ENCODE peak calls at places on chromosomes 16 and 17, in ten cellular contexts. N, A, B, F, V, X, T, Y, K and Q are unnamed samples. For H3K9me3, the result is how much of the 10 kb centered on the place peaks cover.

GRCh38 chr16:67927131-67927941 is 4.3 kb downstream of the CTRL start:
- DNase-seq in N (no peak), A (no peak), B (no peak), F (no peak), V (no peak), X (no peak), T (no peak), Y (no peak), K (no peak), Q (no peak)

GRCh38 chr16:10738231-10739077 is 5.2 kb upstream of the NUBP1 start:
- DNase-seq in N (peak), A (peak), B (no peak), F (peak), V (peak), X (peak), T (peak), Y (peak), K (peak), Q (peak)

GRCh38 chr16:84449156-84450140 is 55.0 kb downstream of the MEAK7 start:
- DNase-seq in N (no peak), A (no peak), B (peak), F (no peak), V (peak), X (no peak), T (no peak), Y (no peak), K (no peak), Q (no peak)

GRCh38 chr16:83136419-83136818 is 509.6 kb downstream of the CDH13 start:
- DNase-seq in N (no peak), A (no peak), B (no peak), F (no peak), V (no peak), X (no peak), T (no peak), Y (no peak), K (no peak), Q (no peak)

GRCh38 chr17:64538508-64539120 is 31.8 kb downstream of the CEP95 start:
- DNase-seq in N (no peak), A (no peak), B (no peak), F (no peak), V (no peak), X (no peak), T (no peak), Y (no peak), K (no peak), Q (no peak)

GRCh38 chr16:3145151-3145550 is 10.3 kb downstream of the ZNF213 start:
- DNase-seq in N (no peak), A (no peak), B (no peak), F (no peak), V (no peak), X (peak), T (no peak), Y (no peak), K (no peak), Q (no peak)

GRCh38 chr16:77782694-77783093 is 5.7 kb upstream of the VAT1L start:
- DNase-seq in N (peak), A (no peak), B (no peak), F (no peak), V (no peak), X (no peak), T (no peak), Y (no peak), K (peak), Q (no peak)

GRCh38 chr16:3938843-3939624 is 58.5 kb upstream of the CREBBP start:
- DNase-seq in N (peak), A (peak), B (peak), F (no peak), V (peak), X (peak), T (no peak), Y (no peak), K (no peak), Q (peak)

GRCh38 chr16:58426095-58426494 is 33.8 kb downstream of the GINS3 start:
- DNase-seq in N (no peak), A (no peak), B (no peak), F (no peak), V (peak), X (no peak), T (peak), Y (no peak), K (no peak), Q (no peak)

GRCh38 chr16:65698943-65699342 is 577.1 kb upstream of the CDH11 start:
- DNase-seq in N (peak), A (no peak), B (no peak), F (no peak), V (no peak), X (no peak), T (no peak), Y (no peak), K (no peak), Q (no peak)

GRCh38 chr16:1763521-1764511 is 7.5 kb downstream of the NME3 start:
- DNase-seq in N (peak), A (no peak), B (peak), F (no peak), V (no peak), X (no peak), T (no peak), Y (no peak), K (no peak), Q (no peak)

GRCh38 chr16:87392823-87393679 is 915 bp downstream of the MAP1LC3B start:
- DNase-seq in N (peak), A (no peak), B (peak), F (no peak), V (peak), X (peak), T (no peak), Y (peak), K (peak), Q (peak)

GRCh38 chr16:17205279-17206139 is 265.3 kb downstream of the XYLT1 start:
- DNase-seq in N (no peak), A (no peak), B (peak), F (no peak), V (no peak), X (no peak), T (no peak), Y (no peak), K (no peak), Q (no peak)

GRCh38 chr17:73028311-73028755 is 64.2 kb downstream of the SLC39A11 start:
- DNase-seq in N (peak), A (no peak), B (no peak), F (no peak), V (no peak), X (no peak), T (no peak), Y (no peak), K (no peak), Q (no peak)

GRCh38 chr17:65824901-65825300 is 263.5 kb upstream of the AXIN2 start:
- DNase-seq in N (no peak), A (no peak), B (no peak), F (no peak), V (no peak), X (no peak), T (no peak), Y (no peak), K (no peak), Q (no peak)

GRCh38 chr17:43583332-43583731 is 37.2 kb upstream of the ETV4 start:
- DNase-seq in N (no peak), A (no peak), B (no peak), F (no peak), V (no peak), X (no peak), T (no peak), Y (no peak), K (no peak), Q (no peak)

GRCh38 chr16:31458073-31458834 is 1.0 kb upstream of the ARMC5 start:
- DNase-seq in N (peak), A (peak), B (peak), F (no peak), V (peak), X (peak), T (peak), Y (peak), K (peak), Q (peak)

GRCh38 chr17:31269178-31269577 is 27.9 kb downstream of the OMG start:
- DNase-seq in N (no peak), A (no peak), B (no peak), F (no peak), V (no peak), X (no peak), T (no peak), Y (no peak), K (no peak), Q (no peak)

GRCh38 chr17:37829446-37830142 is 84.7 kb upstream of the HNF1B start:
- DNase-seq in N (no peak), A (no peak), B (peak), F (no peak), V (no peak), X (no peak), T (no peak), Y (no peak), K (no peak), Q (no peak)

GRCh38 chr17:37828313-37829124 is 83.7 kb upstream of the HNF1B start:
- DNase-seq in N (peak), A (no peak), B (peak), F (no peak), V (no peak), X (no peak), T (no peak), Y (no peak), K (no peak), Q (no peak)

GRCh38 chr17:37825851-37826250 is 81.0 kb upstream of the HNF1B start:
- DNase-seq in N (no peak), A (no peak), B (no peak), F (no peak), V (no peak), X (no peak), T (no peak), Y (no peak), K (no peak), Q (no peak)

GRCh38 chr17:37826497-37827115 is 81.7 kb upstream of the HNF1B start:
- DNase-seq in N (no peak), A (no peak), B (peak), F (no peak), V (no peak), X (no peak), T (peak), Y (no peak), K (no peak), Q (no peak)

DNA sequence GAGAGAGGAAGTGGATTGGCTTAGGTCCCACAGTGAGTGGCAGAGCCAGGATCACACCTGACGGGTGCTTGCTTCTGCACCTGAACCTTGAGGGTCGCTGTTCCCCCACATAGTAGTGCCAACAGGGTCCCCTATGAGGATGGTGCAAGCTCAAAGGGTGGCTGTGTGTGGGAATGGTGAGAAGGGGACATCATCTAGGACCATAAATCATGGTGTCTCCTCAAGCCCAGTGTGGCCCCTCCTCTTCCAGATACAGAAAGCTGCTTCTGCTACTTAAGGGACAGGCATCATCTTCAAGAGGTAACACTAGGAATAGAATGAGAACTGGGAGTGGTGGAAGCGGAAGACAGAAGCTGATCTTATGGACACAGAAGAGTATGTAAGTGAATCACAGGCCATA is 83.0 kb upstream of the HNF1B start:
- DNase-seq in N (no peak), A (no peak), B (peak), F (no peak), V (no peak), X (no peak), T (no peak), Y (no peak), K (no peak), Q (no peak)
- H3K4me3 ChIP-seq in N (no peak), A (no peak), B (no peak), F (no peak), V (no peak), X (no peak), T (no peak), Y (no peak), K (no peak), Q (no peak)

DNA sequence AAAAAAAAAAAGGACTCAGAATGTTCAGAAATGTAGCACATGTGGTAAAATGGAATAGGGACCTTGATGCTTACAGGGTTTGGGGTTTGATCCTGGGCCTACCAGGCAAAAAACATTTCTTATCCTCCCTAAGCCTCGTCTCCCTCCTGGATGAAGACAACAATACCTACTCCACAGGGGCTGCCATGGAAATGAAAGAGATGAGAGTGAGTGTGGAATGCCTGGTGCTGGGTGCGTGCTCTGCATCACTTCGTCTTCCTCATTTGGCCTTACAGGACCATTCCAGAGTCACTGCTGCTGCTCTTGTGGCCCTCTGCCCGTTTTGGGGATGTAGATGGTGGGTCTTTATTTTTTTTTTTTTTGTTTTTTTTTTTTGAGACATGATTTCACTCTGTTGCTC is 692.9 kb upstream of the EEF2KMT start:
- DNase-seq in N (no peak), A (no peak), B (peak), F (no peak), V (no peak), X (no peak), T (no peak), Y (no peak), K (no peak), Q (no peak)
- H3K9me3 ChIP-seq in N (under half), A (under half), B (under half), F (under half), V (under half), X (under half), T (under half), Y (under half), K (under half), Q (under half)

DNA sequence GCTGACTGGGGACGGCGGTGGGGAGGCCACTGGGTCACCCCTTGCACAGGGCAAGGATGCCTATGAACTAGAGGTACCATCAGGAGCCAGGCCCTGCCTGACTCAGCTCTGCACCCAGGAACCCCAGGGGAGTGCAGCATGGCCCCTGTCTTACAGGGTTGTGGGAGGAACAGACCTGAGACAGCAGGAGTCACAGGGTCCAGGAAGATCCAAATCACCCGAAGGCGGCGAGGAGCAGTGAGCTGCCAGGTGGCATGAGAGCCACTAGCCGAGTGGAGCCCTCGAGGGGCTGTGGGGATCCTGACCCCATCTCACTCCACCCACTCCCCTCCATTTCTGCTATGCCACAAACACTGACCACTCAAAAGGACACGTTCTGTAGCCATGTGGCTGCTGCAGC is 30.8 kb downstream of the PLD6 start:
- DNase-seq in N (no peak), A (no peak), B (no peak), F (no peak), V (no peak), X (no peak), T (peak), Y (no peak), K (no peak), Q (no peak)
- H3K4me3 ChIP-seq in N (no peak), A (no peak), B (no peak), F (no peak), V (no peak), X (no peak), T (no peak), Y (no peak), K (no peak), Q (no peak)

GRCh38 chr17:22514767-22515320 is 822.5 kb downstream of the KCNJ18 start:
- DNase-seq in N (no peak), A (no peak), B (no peak), F (no peak), V (no peak), X (no peak), T (no peak), Y (no peak), K (no peak), Q (no peak)
- H3K9me3 ChIP-seq in N (under half), A (under half), B (under half), F (under half), V (under half), X (under half), T (under half), Y (under half), K (under half), Q (under half)